ENCODE peak calls at places on chromosomes 7 and 10, in six cellular contexts. G, C, X, E, R and V are unnamed samples.

GRCh38 chr7:80882213-80882801 is 36.5 kb downstream of the SEMA3C start:
- DNase-seq in G (peak), R (no peak), X (no peak), E (no peak), C (no peak), V (no peak)

GRCh38 chr10:13453896-13454295 is 74.9 kb downstream of the BEND7 start:
- DNase-seq in X (no peak), E (no peak), G (no peak), C (no peak), R (no peak), V (no peak)

GRCh38 chr7:151361193-151361959 is 19.8 kb downstream of the NUB1 start:
- DNase-seq in C (no peak), R (no peak), G (peak), X (no peak), E (no peak), V (no peak)

GRCh38 chr7:132177708-132178392 is 398.4 kb downstream of the PLXNA4 start:
- DNase-seq in E (no peak), X (no peak), C (no peak), G (no peak), R (no peak), V (no peak)

GRCh38 chr7:54880326-54880989 is 121.4 kb upstream of the SEC61G start:
- DNase-seq in R (no peak), E (peak), X (no peak), C (peak), G (no peak), V (no peak)

GRCh38 chr10:11401314-11402222 is 209.9 kb downstream of the USP6NL start:
- DNase-seq in E (no peak), R (no peak), G (no peak), X (no peak), C (no peak), V (no peak)

GRCh38 chr10:120897343-120897742 is 46.2 kb downstream of the WDR11 start:
- DNase-seq in E (no peak), R (no peak), C (no peak), X (no peak), G (no peak), V (no peak)

GRCh38 chr7:50717186-50717585 is 65.5 kb downstream of the GRB10 start:
- DNase-seq in X (no peak), E (no peak), R (no peak), G (no peak), C (no peak), V (no peak)

GRCh38 chr7:52955522-52955921 is 79.9 kb upstream of the POM121L12 start:
- DNase-seq in E (no peak), C (no peak), R (no peak), G (no peak), X (no peak), V (no peak)

GRCh38 chr7:13882051-13882450 is 107.4 kb downstream of the ETV1 start:
- DNase-seq in X (no peak), G (no peak), C (no peak), E (no peak), R (no peak), V (no peak)

GRCh38 chr7:18241543-18242231 is 214.0 kb upstream of the PRPS1L1 start:
- DNase-seq in X (no peak), R (no peak), G (no peak), E (no peak), C (no peak), V (no peak)

GRCh38 chr7:95205821-95206220 is 118.5 kb downstream of the PON1 start:
- DNase-seq in R (no peak), C (no peak), X (no peak), E (no peak), G (peak), V (peak)

GRCh38 chr10:48384699-48384982 is 78.2 kb downstream of the MAPK8 start:
- DNase-seq in R (no peak), C (no peak), E (no peak), G (no peak), X (no peak), V (no peak)

GRCh38 chr7:107700570-107700969 is 39.9 kb downstream of the SLC26A4 start:
- DNase-seq in R (no peak), C (no peak), E (no peak), G (no peak), X (no peak), V (no peak)

GRCh38 chr7:107708956-107709355 is 35.0 kb upstream of the CBLL1 start:
- DNase-seq in X (no peak), R (no peak), C (no peak), E (no peak), G (no peak), V (no peak)

GRCh38 chr7:107701191-107701590 is 40.6 kb downstream of the SLC26A4 start:
- DNase-seq in C (no peak), X (no peak), G (no peak), E (no peak), R (no peak), V (no peak)

GRCh38 chr7:107703219-107703618 is 40.7 kb upstream of the CBLL1 start:
- DNase-seq in X (no peak), R (no peak), G (no peak), E (no peak), C (no peak), V (no peak)

GRCh38 chr7:107703872-107704271 is 40.1 kb upstream of the CBLL1 start:
- DNase-seq in C (no peak), E (no peak), X (no peak), G (no peak), R (no peak), V (no peak)
- TF ChIP-seq CTCF in C (no peak), E (no peak), X (no peak), G (no peak), R (no peak), V (no peak)

GRCh38 chr10:70418229-70418628 is 14.3 kb downstream of the EIF4EBP2 start:
- DNase-seq in X (no peak), G (peak), C (no peak), E (no peak), R (no peak), V (no peak)

GRCh38 chr10:70418713-70419112 is 14.8 kb downstream of the EIF4EBP2 start:
- DNase-seq in R (no peak), X (no peak), C (no peak), G (no peak), E (no peak), V (no peak)

GRCh38 chr10:70412356-70412755 is 8.4 kb downstream of the EIF4EBP2 start:
- DNase-seq in G (no peak), E (no peak), C (no peak), X (no peak), R (no peak), V (no peak)

GRCh38 chr10:70417568-70417967 is 13.6 kb downstream of the EIF4EBP2 start:
- DNase-seq in X (no peak), G (peak), C (no peak), R (no peak), E (no peak), V (no peak)
- H3K4me3 ChIP-seq in X (no peak), G (no peak), C (no peak), R (no peak), E (no peak), V (no peak)

DNA sequence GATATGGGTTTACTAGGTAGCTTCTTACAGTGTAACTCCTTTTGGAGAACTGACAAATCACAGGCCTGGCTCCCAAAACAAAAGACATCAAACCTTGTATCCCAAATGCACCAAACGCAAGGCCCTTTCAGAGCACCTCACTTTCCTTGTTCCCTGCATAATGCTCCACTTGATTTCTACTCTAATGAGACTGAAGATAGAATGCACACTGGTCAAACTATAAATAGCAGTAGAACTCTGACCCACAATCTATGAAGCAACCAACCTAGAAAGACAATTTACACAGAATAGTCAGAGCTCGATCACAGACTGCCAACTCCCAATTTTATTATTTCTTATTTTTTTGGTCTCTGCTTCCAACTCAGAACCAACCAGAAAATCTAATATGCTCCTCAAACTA is 214.4 kb downstream of the CACNA2D1 start:
- DNase-seq in R (no peak), G (no peak), C (no peak), E (no peak), X (no peak), V (no peak)
- TF ChIP-seq CTCF in R (no peak), G (no peak), C (no peak), E (no peak), X (no peak), V (no peak)

GRCh38 chr7:72334733-72335132 is 77.4 kb downstream of the CALN1 start:
- DNase-seq in E (no peak), R (no peak), C (no peak), G (no peak), X (no peak), V (no peak)

GRCh38 chr7:72336887-72337821 is 75.0 kb downstream of the CALN1 start:
- DNase-seq in R (no peak), X (no peak), G (no peak), C (no peak), E (no peak), V (no peak)

GRCh38 chr7:72334066-72334465 is 78.1 kb downstream of the CALN1 start:
- DNase-seq in X (no peak), R (no peak), E (no peak), G (no peak), C (no peak), V (no peak)

GRCh38 chr7:72336382-72336886 is 75.7 kb downstream of the CALN1 start:
- DNase-seq in E (no peak), C (no peak), G (no peak), X (no peak), R (no peak), V (no peak)

DNA sequence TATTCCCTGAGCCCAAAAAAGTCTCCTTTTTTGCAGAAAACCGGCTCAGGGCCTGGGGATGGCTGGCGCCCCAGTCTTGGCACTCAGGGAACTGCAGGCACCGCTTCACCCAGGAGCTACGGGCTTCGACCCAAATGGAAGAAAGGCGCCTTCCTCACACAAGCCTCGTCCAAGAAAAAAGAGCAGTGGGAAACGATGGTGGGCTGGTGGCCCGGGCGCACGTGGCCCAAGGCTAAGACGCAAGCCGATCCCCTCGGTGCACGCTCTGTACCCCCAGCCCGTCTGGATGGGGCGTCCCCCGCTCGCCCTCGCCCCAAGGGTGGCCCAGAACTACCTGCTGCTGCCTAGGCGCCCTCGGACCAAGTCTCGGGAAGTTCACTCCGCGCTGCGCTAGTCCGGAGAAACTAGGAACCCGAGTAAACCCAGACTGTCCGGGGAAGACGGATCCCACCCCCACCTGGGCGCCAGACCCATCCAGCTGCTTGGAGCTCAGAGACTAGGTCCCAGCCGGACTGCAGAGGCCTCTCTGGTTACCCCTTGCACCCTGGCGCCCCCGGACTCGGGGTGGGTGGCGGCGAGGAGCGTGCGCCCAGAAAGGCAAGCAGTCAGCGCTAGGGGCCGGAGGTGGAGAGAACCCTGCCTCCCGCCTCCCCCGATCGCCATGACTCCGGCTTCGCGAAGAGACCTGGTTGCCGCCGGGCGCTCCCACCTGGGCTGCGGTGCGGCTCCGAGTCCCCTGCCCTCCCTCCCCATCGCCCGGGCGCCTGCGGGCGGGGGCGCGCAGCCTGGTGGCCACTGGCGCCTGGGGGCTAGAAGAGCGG is 76.4 kb downstream of the CALN1 start:
- DNase-seq in X (no peak), R (no peak), C (no peak), G (no peak), E (no peak), V (no peak)
- H3K4me3 ChIP-seq in X (no peak), R (no peak), C (no peak), G (no peak), E (peak), V (no peak)

DNA sequence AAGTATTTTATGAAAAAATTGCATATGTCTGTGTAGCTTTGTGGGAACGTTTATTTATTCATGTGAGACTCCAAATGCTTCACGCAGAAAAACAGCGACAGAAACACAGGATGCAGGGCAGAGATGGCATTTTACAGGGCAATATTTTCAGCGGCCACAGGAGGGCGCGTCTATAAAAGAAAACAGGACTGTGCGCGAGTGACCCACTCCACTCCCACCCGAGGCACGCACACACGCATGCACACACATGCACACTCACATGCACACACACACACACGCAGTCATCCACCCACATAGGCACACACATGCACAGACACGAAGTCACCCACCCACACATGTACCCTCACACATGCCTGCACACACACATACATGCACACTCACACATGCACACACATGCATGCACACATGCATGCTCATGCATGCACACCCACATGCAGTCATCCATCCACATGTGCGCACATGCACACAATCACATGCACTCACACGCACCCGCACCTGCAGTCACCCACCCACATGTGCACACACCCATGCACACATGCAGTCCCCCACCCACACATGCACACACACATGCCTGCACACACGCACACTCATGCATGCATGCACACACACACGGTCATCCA is 96.3 kb downstream of the DNAJB6 start:
- DNase-seq in E (no peak), X (no peak), R (no peak), C (peak), G (peak), V (no peak)
- TF ChIP-seq CTCF in E (no peak), X (peak), R (peak), C (peak), G (peak), V (peak)

GRCh38 chr7:115475774-115476407 is 554.0 kb downstream of the MDFIC start:
- DNase-seq in C (no peak), G (peak), E (no peak), R (no peak), X (no peak), V (no peak)

GRCh38 chr7:115476666-115477065 is 553.9 kb downstream of the TFEC start:
- DNase-seq in E (no peak), G (peak), R (no peak), C (no peak), X (no peak), V (no peak)

GRCh38 chr7:115475206-115475605 is 553.3 kb downstream of the MDFIC start:
- DNase-seq in G (no peak), C (no peak), E (no peak), R (no peak), X (no peak), V (no peak)

GRCh38 chr7:115478426-115478825 is 552.1 kb downstream of the TFEC start:
- DNase-seq in G (peak), C (no peak), X (no peak), E (no peak), R (peak), V (no peak)

DNA sequence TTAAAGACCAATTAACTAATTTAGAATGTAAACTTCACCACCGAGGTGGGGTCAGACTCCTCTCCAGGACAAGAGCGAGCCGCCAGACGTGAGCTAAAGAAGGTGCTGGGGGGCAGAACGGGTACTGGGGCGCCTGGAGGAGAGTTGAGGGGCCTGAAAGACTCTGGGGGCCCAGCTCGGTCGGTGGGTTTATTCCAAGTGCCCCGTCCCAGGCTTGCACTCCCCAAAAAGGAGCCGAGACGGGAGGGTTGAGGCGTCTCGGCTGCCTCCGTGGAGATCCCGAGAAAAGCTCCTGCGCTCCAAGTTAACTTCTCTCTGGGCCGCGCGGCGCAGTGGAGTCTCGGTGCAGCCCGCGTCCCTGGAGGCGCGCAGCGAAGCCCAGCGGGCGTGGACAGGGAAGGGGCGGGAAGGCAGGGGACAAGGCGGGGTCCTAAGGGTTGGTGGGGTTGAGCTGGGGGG is 553.3 kb downstream of the TFEC start:
- DNase-seq in C (peak), G (peak), E (no peak), X (no peak), R (no peak), V (no peak)
- H3K4me3 ChIP-seq in C (no peak), G (peak), E (peak), X (peak), R (peak), V (peak)

DNA sequence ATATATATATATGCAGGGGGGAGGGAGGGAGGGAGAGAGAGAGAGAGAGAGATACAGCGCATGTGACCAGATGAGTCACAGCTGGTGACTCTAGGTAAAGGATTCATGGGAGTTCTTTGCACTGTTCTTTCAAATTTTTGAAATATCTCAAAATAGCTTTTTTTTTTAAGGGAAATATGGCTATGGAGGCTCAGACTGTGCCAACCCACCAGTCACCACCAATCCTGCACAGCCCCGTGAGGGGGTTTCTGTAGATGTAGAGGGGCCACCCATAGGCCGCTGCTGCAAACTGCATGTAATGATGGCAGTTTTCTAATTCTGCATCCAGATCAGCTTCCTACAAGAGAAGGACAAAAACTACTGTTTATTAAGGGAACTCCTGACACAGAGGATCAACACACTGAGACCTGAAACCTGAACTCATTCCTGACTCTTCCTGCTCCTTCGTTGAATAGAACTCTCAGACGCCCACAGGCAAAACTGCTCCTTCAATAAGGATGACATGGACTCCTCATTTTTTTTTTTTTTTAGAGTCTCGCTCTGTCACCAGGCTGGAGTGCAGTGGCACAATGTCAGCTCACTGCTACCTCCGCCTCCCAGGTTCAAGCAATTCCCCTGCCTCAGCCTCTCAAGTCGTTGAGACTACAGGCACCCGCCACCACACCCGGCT is 17.3 kb downstream of the DAGLB start:
- DNase-seq in R (no peak), C (no peak), E (no peak), X (no peak), G (peak), V (no peak)
- TF ChIP-seq CTCF in R (peak), C (no peak), E (no peak), X (no peak), G (peak), V (peak)

GRCh38 chr7:23685770-23686169 is 5.8 kb downstream of the FAM221A start:
- DNase-seq in C (no peak), E (no peak), X (no peak), G (peak), R (no peak), V (no peak)
- H3K4me3 ChIP-seq in C (no peak), E (no peak), X (no peak), G (no peak), R (no peak), V (no peak)